ENCODE peak calls at places on chromosomes 16 and 17, in six cellular contexts. J is IMR-90, K is Panc1, X is neural progenitor cell, B is mesenchymal stem cell, Q is esophagus squamous epithelium. A is an unnamed sample. For H3K36me3 and H3K27me3, the result is how much of the 10 kb centered on the place peaks cover.

GRCh38 chr17:50423553-50424159 is 2.4 kb upstream of the ACSF2 start:
- DNase-seq in J (peak), K (no peak), X (no peak), B (peak), Q (no peak), A (peak)

GRCh38 chr16:54946909-54947308 is 16.2 kb downstream of the IRX5 start:
- DNase-seq in J (no peak), K (no peak), X (no peak), B (no peak), Q (no peak), A (no peak)

GRCh38 chr16:55179858-55180585 is 144.0 kb upstream of the IRX6 start:
- DNase-seq in J (no peak), K (no peak), X (peak), B (no peak), Q (no peak), A (no peak)

GRCh38 chr17:29483503-29483902 is 83.3 kb downstream of the ABHD15 start:
- DNase-seq in J (no peak), K (no peak), X (no peak), B (peak), Q (no peak), A (no peak)

GRCh38 chr17:60303406-60304099 is 88.4 kb downstream of the USP32 start:
- DNase-seq in J (no peak), K (no peak), X (no peak), B (peak), Q (no peak), A (no peak)

GRCh38 chr17:2899911-2900310 is 103.7 kb downstream of the RAP1GAP2 start:
- DNase-seq in J (peak), K (no peak), X (no peak), B (no peak), Q (no peak), A (peak)

GRCh38 chr16:10086620-10087019 is 95.6 kb downstream of the GRIN2A start:
- DNase-seq in J (no peak), K (no peak), X (no peak), B (no peak), Q (no peak), A (no peak)

GRCh38 chr17:14776791-14777190 is 475.9 kb downstream of the HS3ST3B1 start:
- DNase-seq in J (peak), K (no peak), X (no peak), B (no peak), Q (no peak), A (no peak)

GRCh38 chr16:69064164-69064563 is 41.3 kb upstream of the HAS3 start:
- DNase-seq in J (peak), K (peak), X (no peak), B (no peak), Q (no peak), A (no peak)

GRCh38 chr17:4204676-4205075 is 59.1 kb downstream of the ANKFY1 start:
- DNase-seq in J (peak), K (no peak), X (no peak), B (peak), Q (no peak), A (no peak)

GRCh38 chr17:74210191-74211140 is 2.9 kb upstream of the TTYH2 start:
- DNase-seq in J (peak), K (no peak), X (peak), B (peak), Q (no peak), A (peak)

GRCh38 chr17:81513669-81514484 is 1.3 kb upstream of the ACTG1 start:
- DNase-seq in J (peak), K (no peak), X (peak), B (peak), Q (no peak), A (peak)

GRCh38 chr16:2782583-2783351 is 4.6 kb downstream of the PRSS33 start:
- DNase-seq in J (no peak), K (no peak), X (no peak), B (no peak), Q (no peak), A (peak)

GRCh38 chr16:69089091-69089912 is 16.2 kb upstream of the HAS3 start:
- DNase-seq in J (peak), K (no peak), X (peak), B (no peak), Q (no peak), A (peak)

GRCh38 chr17:38867179-38867994 is 2.5 kb upstream of the LASP1 start:
- DNase-seq in J (peak), K (no peak), X (peak), B (peak), Q (no peak), A (peak)
- H3K4me3 ChIP-seq in J (peak), K (peak), X (peak), B (no peak), Q (peak), A (peak)

GRCh38 chr17:1074886-1075665 is 78.1 kb downstream of the TIMM22 start:
- DNase-seq in J (no peak), K (no peak), X (no peak), B (no peak), Q (no peak), A (no peak)

GRCh38 chr17:1078062-1078711 is 81.3 kb downstream of the TIMM22 start:
- DNase-seq in J (no peak), K (no peak), X (no peak), B (no peak), Q (no peak), A (peak)

GRCh38 chr17:1076299-1076981 is 79.5 kb downstream of the TIMM22 start:
- DNase-seq in J (no peak), K (no peak), X (no peak), B (no peak), Q (no peak), A (no peak)

GRCh38 chr17:1077536-1078061 is 80.7 kb downstream of the TIMM22 start:
- DNase-seq in J (no peak), K (no peak), X (no peak), B (no peak), Q (no peak), A (no peak)

DNA sequence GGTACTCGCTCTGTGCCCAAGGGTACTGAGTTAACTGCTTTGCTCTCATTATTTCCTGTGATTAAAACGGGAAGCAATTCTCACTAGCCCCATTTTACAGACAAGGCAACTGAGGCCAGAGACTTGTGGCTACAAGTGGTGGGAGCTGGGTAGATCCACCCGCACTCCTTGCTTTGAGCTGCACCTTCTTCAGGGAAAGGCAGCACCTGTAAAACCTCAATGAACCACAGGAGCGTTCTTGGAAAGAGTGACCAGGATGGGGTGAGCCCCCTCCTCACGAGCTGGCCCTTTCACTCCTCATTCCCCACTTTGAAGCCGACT is 80.0 kb downstream of the TIMM22 start:
- DNase-seq in J (no peak), K (no peak), X (no peak), B (no peak), Q (no peak), A (no peak)
- H3K36me3 ChIP-seq in J (under half), K (under half), X (under half), B (half or more), Q (half or more), A (under half)

GRCh38 chr16:87644596-87644995 is 42.3 kb downstream of the JPH3 start:
- DNase-seq in J (no peak), K (no peak), X (no peak), B (no peak), Q (no peak), A (no peak)
- H3K27me3 ChIP-seq in J (half or more), K (under half), X (under half), B (half or more), Q (under half), A (under half)

DNA sequence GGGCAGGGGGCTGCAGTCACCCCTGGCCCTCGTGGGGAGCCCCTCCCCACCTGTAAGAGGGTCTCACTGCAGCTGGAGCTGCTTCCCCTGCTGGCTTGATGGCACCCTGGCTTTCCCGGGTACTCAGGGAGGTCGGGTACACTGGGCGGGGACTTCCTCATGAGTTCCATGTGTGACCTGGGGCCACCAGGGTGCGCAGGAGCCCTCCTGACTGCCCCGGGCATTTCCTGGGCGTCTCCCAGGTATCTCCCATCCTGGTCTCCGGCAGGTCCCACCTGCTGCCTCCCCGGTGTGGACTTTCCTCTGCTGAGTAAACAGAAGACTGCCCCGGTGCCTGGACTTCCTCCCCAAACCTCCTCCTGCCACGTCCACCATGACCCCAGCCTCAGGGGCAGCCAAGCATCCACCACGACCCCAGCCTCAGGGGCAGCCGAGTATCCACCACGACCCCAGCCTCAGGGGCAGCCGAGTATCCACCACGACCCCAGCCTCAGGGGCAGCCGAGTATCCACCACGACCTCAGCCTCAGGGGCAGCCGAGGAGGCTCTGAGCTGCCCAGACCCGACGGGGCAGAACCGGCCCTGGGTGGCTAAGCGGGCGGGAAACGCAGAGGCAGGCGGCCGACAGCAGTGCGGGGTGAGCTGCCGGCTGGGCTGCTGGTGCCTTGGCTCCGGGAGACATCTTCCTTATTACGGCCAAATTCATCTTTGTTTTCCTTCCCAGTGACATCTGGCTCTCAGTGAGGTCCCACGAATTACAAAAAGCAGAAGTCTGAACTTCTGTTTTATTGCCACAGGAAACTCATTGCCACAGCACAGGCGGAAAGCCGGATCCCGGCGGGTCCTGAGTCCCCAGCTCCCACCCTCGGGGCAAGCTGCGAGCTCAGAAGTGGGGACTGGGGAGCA is 40.7 kb downstream of the CBFA2T3 start:
- DNase-seq in J (no peak), K (no peak), X (no peak), B (no peak), Q (no peak), A (peak)
- H3K4me3 ChIP-seq in J (no peak), K (no peak), X (no peak), B (no peak), Q (no peak), A (no peak)